ENCODE peak calls at places on chromosome 1, in eight cellular contexts. A is endothelial cell of umbilical vein, Y is stomach, E is right lobe of liver, B is breast epithelium, M is body of pancreas, P is IMR-90, I is heart left ventricle. K is an unnamed sample.

GRCh38 chr1:219876798-219877209 is 51.6 kb downstream of the SLC30A10 start:
- DNase-seq in A (no peak), Y (no peak), E (peak; percentile 51), B (no peak), M (no peak), P (no peak), I (no peak), K (peak; percentile 30)

GRCh38 chr1:223837206-223837605 is 8.5 kb downstream of the TP53BP2 start:
- DNase-seq in A (no peak), Y (no peak), E (no peak), B (no peak), M (no peak), P (peak; percentile 55), I (no peak), K (no peak)

GRCh38 chr1:150484861-150485260 is 2.4 kb upstream of the TARS2 start:
- DNase-seq in A (no peak), Y (no peak), E (no peak), B (no peak), M (no peak), P (peak; percentile 24), I (no peak), K (peak; percentile 37)

GRCh38 chr1:40770296-40771070 is 13.1 kb upstream of the KCNQ4 start:
- DNase-seq in A (no peak), Y (no peak), E (no peak), B (no peak), M (no peak), P (no peak), I (no peak), K (no peak)

GRCh38 chr1:205925730-205926129 is 17.5 kb downstream of the SLC26A9 start:
- DNase-seq in A (no peak), Y (peak; percentile 18), E (no peak), B (no peak), M (no peak), P (peak; percentile 85), I (no peak), K (no peak)

GRCh38 chr1:39902121-39902807 is 547 bp upstream of the MYCL start:
- DNase-seq in A (no peak), Y (peak; percentile 92), E (peak; percentile 87), B (peak; percentile 82), M (peak; percentile 90), P (peak; percentile 26), I (peak; percentile 58), K (peak; percentile 67)

GRCh38 chr1:43522776-43523480 is 7.8 kb upstream of the PTPRF start:
- DNase-seq in A (no peak), Y (peak; percentile 48), E (peak; percentile 19), B (peak; percentile 52), M (no peak), P (peak; percentile 93), I (no peak), K (peak; percentile 99)

GRCh38 chr1:234874291-234875288 is 254.0 kb downstream of the TOMM20 start:
- DNase-seq in A (no peak), Y (no peak), E (peak; percentile 91), B (no peak), M (no peak), P (no peak), I (no peak), K (peak; percentile 78)

GRCh38 chr1:214331827-214332423 is 51.0 kb downstream of the SMYD2 start:
- DNase-seq in A (peak; percentile 33), Y (no peak), E (no peak), B (no peak), M (peak; percentile 41), P (peak; percentile 32), I (no peak), K (peak; percentile 52)

GRCh38 chr1:94863919-94864318 is 43.8 kb downstream of the SLC44A3 start:
- DNase-seq in A (peak; percentile 83), Y (peak; percentile 37), E (no peak), B (no peak), M (peak; percentile 57), P (peak; percentile 87), I (peak; percentile 65), K (no peak)

GRCh38 chr1:196678510-196678884 is 26.7 kb downstream of the CFH start:
- DNase-seq in A (no peak), Y (no peak), E (no peak), B (no peak), M (no peak), P (peak; percentile 81), I (no peak), K (no peak)

GRCh38 chr1:55070291-55070690 is 30.9 kb downstream of the PCSK9 start:
- DNase-seq in A (no peak), Y (no peak), E (peak; percentile 49), B (no peak), M (no peak), P (no peak), I (no peak), K (no peak)

DNA sequence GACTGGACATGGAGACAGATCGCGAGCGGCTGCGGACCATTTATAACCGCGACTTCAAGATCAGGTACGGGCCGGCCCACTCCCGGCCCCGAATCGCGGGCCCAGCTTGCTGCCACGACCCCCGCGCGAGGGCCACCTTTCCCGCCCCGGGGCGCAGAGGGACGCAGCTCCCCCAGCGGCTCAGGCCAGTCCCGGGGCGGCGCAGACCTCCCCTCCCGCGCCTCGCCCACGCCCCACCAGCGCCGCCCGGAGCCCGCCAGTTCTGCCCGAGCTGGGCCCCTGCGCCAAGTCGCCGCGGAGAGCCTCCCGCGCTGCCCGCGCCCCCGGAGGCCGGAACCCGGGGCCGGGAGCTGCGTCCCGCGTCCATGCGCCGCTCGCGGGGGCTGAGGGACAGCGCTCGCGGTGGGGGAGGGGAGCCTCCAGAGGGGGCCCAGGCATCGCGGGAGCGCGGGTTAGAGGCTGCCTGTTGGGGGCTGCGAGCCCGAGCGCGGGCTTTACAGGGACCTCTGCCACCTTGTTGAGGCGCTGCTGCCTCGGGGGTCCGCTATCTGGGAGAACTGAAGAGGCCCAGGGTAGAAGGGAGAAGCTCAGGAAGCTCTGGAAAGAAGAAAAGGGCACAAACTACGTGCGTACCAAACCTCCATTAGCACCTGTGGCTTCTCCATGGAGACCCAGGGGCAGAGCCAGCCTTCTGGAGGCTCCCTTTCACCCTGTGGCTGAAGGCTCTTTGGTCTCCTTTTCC is 698 bp downstream of the MOV10 start:
- DNase-seq in A (peak; percentile 60), Y (no peak), E (no peak), B (no peak), M (peak; percentile 58), P (peak; percentile 6), I (peak; percentile 56), K (peak; percentile 86)
- TF ChIP-seq POLR2A in A (no peak), Y (no peak), E (peak; percentile 37), B (no peak), M (no peak), P (peak; percentile 18), I (no peak), K (no peak)

GRCh38 chr1:198937231-198938031 is 298.6 kb downstream of the PTPRC start:
- DNase-seq in A (peak; percentile 95), Y (no peak), E (no peak), B (no peak), M (peak; percentile 19), P (peak; percentile 95), I (peak; percentile 33), K (peak; percentile 83)
- TF ChIP-seq POLR2A in A (peak; percentile 96), Y (no peak), E (peak; percentile 78), B (no peak), M (peak; percentile 70), P (peak; percentile 95), I (no peak), K (peak; percentile 98)

GRCh38 chr1:170131450-170131849 is 14.3 kb upstream of the NTMT2 start:
- DNase-seq in A (no peak), Y (no peak), E (no peak), B (no peak), M (no peak), P (no peak), I (no peak), K (no peak)
- TF ChIP-seq POLR2A in A (no peak), Y (no peak), E (no peak), B (no peak), M (no peak), P (no peak), I (no peak), K (no peak)

DNA sequence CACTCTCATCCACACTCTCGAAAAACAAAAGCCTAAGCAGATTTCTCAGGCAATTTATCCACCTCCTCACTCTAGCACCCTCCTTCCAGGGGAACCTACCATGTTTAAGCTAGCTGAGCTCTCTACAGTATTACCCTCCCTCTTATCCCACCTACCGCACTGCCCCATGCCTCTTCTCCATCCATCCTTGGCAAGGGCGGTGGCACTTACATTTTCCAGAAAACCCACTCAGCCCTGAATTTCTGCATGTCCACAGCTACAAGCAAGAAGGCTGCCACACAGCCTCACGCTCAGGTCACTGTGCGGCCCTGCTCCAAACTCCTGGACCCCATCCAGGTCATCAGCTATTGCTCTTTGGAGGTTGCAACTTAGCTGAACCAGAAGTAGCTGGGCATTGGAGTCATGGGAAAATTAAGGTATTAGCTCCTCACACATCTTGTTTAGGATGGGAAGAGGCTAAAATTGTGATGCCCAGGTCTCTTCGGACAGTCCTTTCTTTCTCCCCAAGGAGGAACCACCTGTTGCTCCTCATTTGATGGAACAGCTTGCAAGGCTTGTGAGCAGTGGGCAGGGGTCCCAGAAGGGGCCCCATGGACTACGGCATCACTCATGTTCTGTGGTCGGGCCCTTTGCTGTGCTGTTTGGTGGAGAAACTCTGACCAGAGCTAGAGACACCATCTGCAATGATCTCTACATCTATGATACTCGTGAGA is 1.1 kb downstream of the KLHDC9 start:
- DNase-seq in A (no peak), Y (no peak), E (no peak), B (peak; percentile 48), M (no peak), P (no peak), I (no peak), K (no peak)
- TF ChIP-seq POLR2A in A (peak; percentile 31), Y (no peak), E (no peak), B (no peak), M (no peak), P (no peak), I (no peak), K (no peak)